ENCODE peak calls at places on chromosomes 12 and 14, in six cellular contexts. One of them, this sample, is unnamed. For H3K4me1 and H3K27me3, the result is how much of the 10 kb centered on the place peaks cover.

GRCh38 chr14:78164226-78164853 is 5.8 kb upstream of the NRXN3 start:
- DNase-seq in sigmoid colon: no peak
- DNase-seq in GM12878: no peak
- DNase-seq in IMR-90: no peak
- DNase-seq in HCT116: peak
- DNase-seq in heart left ventricle: no peak
- DNase-seq in this sample: no peak

GRCh38 chr12:7374423-7375144 is 69.4 kb downstream of the CD163L1 start:
- DNase-seq in sigmoid colon: peak
- DNase-seq in GM12878: no peak
- DNase-seq in IMR-90: peak
- DNase-seq in HCT116: peak
- DNase-seq in heart left ventricle: peak
- DNase-seq in this sample: no peak

GRCh38 chr12:95582230-95583058 is 31.2 kb upstream of the USP44 start:
- DNase-seq in sigmoid colon: no peak
- DNase-seq in GM12878: no peak
- DNase-seq in IMR-90: peak
- DNase-seq in HCT116: peak
- DNase-seq in heart left ventricle: no peak
- DNase-seq in this sample: no peak

GRCh38 chr12:3294481-3294911 is 196.5 kb upstream of the PRMT8 start:
- DNase-seq in sigmoid colon: no peak
- DNase-seq in GM12878: no peak
- DNase-seq in IMR-90: no peak
- DNase-seq in HCT116: no peak
- DNase-seq in heart left ventricle: peak
- DNase-seq in this sample: no peak

GRCh38 chr12:52004042-52004648 is 2.6 kb upstream of the TAMALIN start:
- DNase-seq in sigmoid colon: peak
- DNase-seq in GM12878: no peak
- DNase-seq in IMR-90: peak
- DNase-seq in HCT116: no peak
- DNase-seq in heart left ventricle: peak
- DNase-seq in this sample: no peak

GRCh38 chr14:104898870-104899510 is 25.7 kb upstream of the PLD4 start:
- DNase-seq in sigmoid colon: peak
- DNase-seq in GM12878: no peak
- DNase-seq in IMR-90: no peak
- DNase-seq in HCT116: no peak
- DNase-seq in heart left ventricle: no peak
- DNase-seq in this sample: no peak

GRCh38 chr14:64762044-64763034 is 58.1 kb downstream of the PLEKHG3 start:
- DNase-seq in sigmoid colon: peak
- DNase-seq in GM12878: no peak
- DNase-seq in IMR-90: peak
- DNase-seq in HCT116: peak
- DNase-seq in heart left ventricle: peak
- DNase-seq in this sample: no peak

GRCh38 chr14:22388669-22389625 is 200.1 kb downstream of the DAD1 start:
- DNase-seq in sigmoid colon: no peak
- DNase-seq in GM12878: no peak
- DNase-seq in IMR-90: peak
- DNase-seq in HCT116: no peak
- DNase-seq in heart left ventricle: no peak
- DNase-seq in this sample: no peak

GRCh38 chr14:93944348-93945069 is 17.4 kb downstream of the FAM181A start:
- DNase-seq in sigmoid colon: no peak
- DNase-seq in GM12878: no peak
- DNase-seq in IMR-90: no peak
- DNase-seq in HCT116: no peak
- DNase-seq in heart left ventricle: peak
- DNase-seq in this sample: no peak

GRCh38 chr14:37179896-37180502 is 7.6 kb upstream of the SLC25A21 start:
- DNase-seq in sigmoid colon: no peak
- DNase-seq in GM12878: no peak
- DNase-seq in IMR-90: peak
- DNase-seq in HCT116: no peak
- DNase-seq in heart left ventricle: no peak
- DNase-seq in this sample: no peak

GRCh38 chr12:104137175-104137901 is 672 bp downstream of the NFYB start:
- DNase-seq in sigmoid colon: peak
- DNase-seq in GM12878: peak
- DNase-seq in IMR-90: peak
- DNase-seq in HCT116: no peak
- DNase-seq in heart left ventricle: peak
- DNase-seq in this sample: no peak

GRCh38 chr14:55936691-55937090 is 181.5 kb upstream of the PELI2 start:
- DNase-seq in sigmoid colon: no peak
- DNase-seq in GM12878: no peak
- DNase-seq in IMR-90: no peak
- DNase-seq in HCT116: no peak
- DNase-seq in heart left ventricle: no peak
- DNase-seq in this sample: no peak

GRCh38 chr14:73236157-73236556 is 1.1 kb upstream of the PAPLN start:
- DNase-seq in sigmoid colon: peak
- DNase-seq in GM12878: no peak
- DNase-seq in IMR-90: no peak
- DNase-seq in HCT116: no peak
- DNase-seq in heart left ventricle: no peak
- DNase-seq in this sample: no peak
- TF ChIP-seq POLR2A in sigmoid colon: no peak
- TF ChIP-seq POLR2A in GM12878: no peak
- TF ChIP-seq POLR2A in IMR-90: no peak
- TF ChIP-seq POLR2A in HCT116: no peak
- TF ChIP-seq POLR2A in heart left ventricle: no peak
- TF ChIP-seq POLR2A in this sample: no peak

GRCh38 chr12:47814539-47815170 is 5.0 kb downstream of the HDAC7 start:
- DNase-seq in sigmoid colon: no peak
- DNase-seq in GM12878: no peak
- DNase-seq in IMR-90: no peak
- DNase-seq in HCT116: no peak
- DNase-seq in heart left ventricle: no peak
- DNase-seq in this sample: no peak
- H3K4me1 ChIP-seq in sigmoid colon: half or more
- H3K4me1 ChIP-seq in GM12878: half or more
- H3K4me1 ChIP-seq in IMR-90: half or more
- H3K4me1 ChIP-seq in HCT116: under half
- H3K4me1 ChIP-seq in heart left ventricle: half or more
- H3K4me1 ChIP-seq in this sample: half or more

GRCh38 chr14:41718477-41719166 is 111.9 kb downstream of the LRFN5 start:
- DNase-seq in sigmoid colon: no peak
- DNase-seq in GM12878: no peak
- DNase-seq in IMR-90: no peak
- DNase-seq in HCT116: no peak
- DNase-seq in heart left ventricle: no peak
- DNase-seq in this sample: no peak
- H3K27me3 ChIP-seq in sigmoid colon: under half
- H3K27me3 ChIP-seq in GM12878: under half
- H3K27me3 ChIP-seq in IMR-90: under half
- H3K27me3 ChIP-seq in HCT116: under half
- H3K27me3 ChIP-seq in heart left ventricle: under half
- H3K27me3 ChIP-seq in this sample: under half

GRCh38 chr14:102891111-102891510 is 31.4 kb upstream of the AMN start:
- DNase-seq in sigmoid colon: no peak
- DNase-seq in GM12878: no peak
- DNase-seq in IMR-90: no peak
- DNase-seq in HCT116: no peak
- DNase-seq in heart left ventricle: no peak
- DNase-seq in this sample: no peak

GRCh38 chr14:102892660-102893059 is 29.8 kb upstream of the AMN start:
- DNase-seq in sigmoid colon: no peak
- DNase-seq in GM12878: no peak
- DNase-seq in IMR-90: no peak
- DNase-seq in HCT116: no peak
- DNase-seq in heart left ventricle: no peak
- DNase-seq in this sample: no peak

GRCh38 chr14:102889615-102890014 is 32.8 kb upstream of the AMN start:
- DNase-seq in sigmoid colon: no peak
- DNase-seq in GM12878: no peak
- DNase-seq in IMR-90: no peak
- DNase-seq in HCT116: no peak
- DNase-seq in heart left ventricle: no peak
- DNase-seq in this sample: no peak

GRCh38 chr14:102891556-102891955 is 30.9 kb upstream of the AMN start:
- DNase-seq in sigmoid colon: no peak
- DNase-seq in GM12878: no peak
- DNase-seq in IMR-90: peak
- DNase-seq in HCT116: no peak
- DNase-seq in heart left ventricle: no peak
- DNase-seq in this sample: no peak

GRCh38 chr14:102893452-102893851 is 29.0 kb upstream of the AMN start:
- DNase-seq in sigmoid colon: peak
- DNase-seq in GM12878: peak
- DNase-seq in IMR-90: peak
- DNase-seq in HCT116: no peak
- DNase-seq in heart left ventricle: no peak
- DNase-seq in this sample: no peak
- TF ChIP-seq POLR2A in sigmoid colon: no peak
- TF ChIP-seq POLR2A in GM12878: no peak
- TF ChIP-seq POLR2A in IMR-90: no peak
- TF ChIP-seq POLR2A in HCT116: no peak
- TF ChIP-seq POLR2A in heart left ventricle: no peak
- TF ChIP-seq POLR2A in this sample: no peak

GRCh38 chr12:75635606-75636444 is 124.4 kb upstream of the KRR1 start:
- DNase-seq in sigmoid colon: no peak
- DNase-seq in GM12878: no peak
- DNase-seq in IMR-90: peak
- DNase-seq in HCT116: peak
- DNase-seq in heart left ventricle: no peak
- DNase-seq in this sample: no peak

GRCh38 chr12:75636607-75637006 is 125.2 kb upstream of the KRR1 start:
- DNase-seq in sigmoid colon: no peak
- DNase-seq in GM12878: no peak
- DNase-seq in IMR-90: no peak
- DNase-seq in HCT116: no peak
- DNase-seq in heart left ventricle: no peak
- DNase-seq in this sample: no peak

GRCh38 chr12:75633789-75634188 is 122.4 kb upstream of the KRR1 start:
- DNase-seq in sigmoid colon: no peak
- DNase-seq in GM12878: no peak
- DNase-seq in IMR-90: no peak
- DNase-seq in HCT116: no peak
- DNase-seq in heart left ventricle: no peak
- DNase-seq in this sample: no peak

GRCh38 chr12:75632452-75632851 is 121.0 kb upstream of the KRR1 start:
- DNase-seq in sigmoid colon: no peak
- DNase-seq in GM12878: no peak
- DNase-seq in IMR-90: no peak
- DNase-seq in HCT116: no peak
- DNase-seq in heart left ventricle: no peak
- DNase-seq in this sample: no peak

DNA sequence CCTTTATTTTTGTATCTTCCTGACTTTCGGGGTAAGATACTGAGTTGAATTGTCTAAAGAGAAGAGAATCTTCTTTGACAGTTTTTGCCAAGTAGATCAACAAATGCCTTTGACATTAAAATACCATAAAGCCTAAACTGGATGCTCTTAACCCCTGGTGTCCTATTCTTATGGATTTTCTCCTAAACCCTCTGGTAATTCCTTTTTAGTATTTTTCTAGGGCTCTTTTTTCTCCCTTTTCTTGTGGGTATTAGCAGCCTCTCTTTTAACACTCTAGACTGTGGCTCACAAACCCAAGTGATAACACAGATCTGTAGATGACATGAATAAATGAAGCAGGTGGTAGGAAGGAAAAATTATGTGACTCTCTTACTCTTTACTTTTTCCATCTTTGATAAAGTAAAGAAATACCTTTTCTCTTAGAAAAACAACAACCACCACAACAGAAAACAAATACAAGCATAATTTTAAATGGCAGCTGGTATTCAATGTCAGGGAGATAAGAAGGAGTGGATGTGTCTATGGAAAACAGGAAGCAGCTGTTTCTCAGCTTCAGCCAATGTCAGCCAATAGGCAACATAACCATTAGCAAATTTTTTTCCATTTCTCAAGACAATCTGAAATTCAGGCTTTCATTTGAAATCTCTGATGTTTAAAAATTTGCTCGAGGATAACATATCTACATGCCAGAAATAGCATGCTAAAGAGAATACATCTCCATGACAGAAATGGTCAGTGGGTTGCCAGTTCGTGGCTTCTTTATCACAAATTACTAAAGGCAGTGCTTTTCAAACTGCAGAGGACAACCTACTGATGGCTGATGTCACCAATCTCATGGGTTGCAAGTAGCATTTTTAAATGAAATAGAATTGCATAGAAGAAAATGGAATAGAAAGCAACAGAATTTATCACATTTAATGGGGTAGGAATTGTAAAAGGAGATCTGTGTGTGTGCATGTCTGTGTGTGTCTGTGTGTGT is 123.1 kb upstream of the KRR1 start:
- DNase-seq in sigmoid colon: no peak
- DNase-seq in GM12878: no peak
- DNase-seq in IMR-90: no peak
- DNase-seq in HCT116: no peak
- DNase-seq in heart left ventricle: no peak
- DNase-seq in this sample: no peak
- H3K4me1 ChIP-seq in sigmoid colon: under half
- H3K4me1 ChIP-seq in GM12878: under half
- H3K4me1 ChIP-seq in IMR-90: under half
- H3K4me1 ChIP-seq in HCT116: half or more
- H3K4me1 ChIP-seq in heart left ventricle: under half
- H3K4me1 ChIP-seq in this sample: under half

GRCh38 chr12:53803703-53804102 is 51.9 kb upstream of the CISTR start:
- DNase-seq in sigmoid colon: no peak
- DNase-seq in GM12878: no peak
- DNase-seq in IMR-90: no peak
- DNase-seq in HCT116: no peak
- DNase-seq in heart left ventricle: no peak
- DNase-seq in this sample: no peak

GRCh38 chr12:53805801-53806200 is 54.0 kb upstream of the CISTR start:
- DNase-seq in sigmoid colon: no peak
- DNase-seq in GM12878: no peak
- DNase-seq in IMR-90: peak
- DNase-seq in HCT116: no peak
- DNase-seq in heart left ventricle: no peak
- DNase-seq in this sample: no peak

GRCh38 chr12:53803194-53803593 is 51.4 kb upstream of the CISTR start:
- DNase-seq in sigmoid colon: no peak
- DNase-seq in GM12878: no peak
- DNase-seq in IMR-90: no peak
- DNase-seq in HCT116: no peak
- DNase-seq in heart left ventricle: no peak
- DNase-seq in this sample: no peak

GRCh38 chr12:53805067-53805466 is 53.3 kb upstream of the CISTR start:
- DNase-seq in sigmoid colon: no peak
- DNase-seq in GM12878: no peak
- DNase-seq in IMR-90: peak
- DNase-seq in HCT116: no peak
- DNase-seq in heart left ventricle: no peak
- DNase-seq in this sample: no peak

DNA sequence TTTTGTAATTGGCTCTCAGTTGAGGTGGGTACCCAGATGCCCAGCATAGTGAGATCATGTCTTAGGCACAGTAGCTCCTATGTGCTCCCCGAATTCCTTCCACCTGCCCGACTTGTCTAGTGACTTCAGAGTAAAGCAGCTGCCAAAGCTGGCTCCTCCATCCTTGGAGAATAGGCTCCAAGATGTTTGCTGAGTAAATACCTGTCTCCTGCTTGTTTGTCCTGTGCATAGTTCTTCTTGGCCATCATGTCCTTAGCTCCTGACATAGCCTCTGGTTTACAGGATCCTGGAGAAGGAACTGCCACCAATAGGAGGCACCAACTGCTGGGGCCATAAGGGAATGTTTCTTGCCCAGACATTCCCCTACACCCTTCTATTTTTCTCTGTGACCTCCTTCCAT is 52.6 kb upstream of the CISTR start:
- DNase-seq in sigmoid colon: no peak
- DNase-seq in GM12878: no peak
- DNase-seq in IMR-90: no peak
- DNase-seq in HCT116: no peak
- DNase-seq in heart left ventricle: no peak
- DNase-seq in this sample: no peak
- H3K27me3 ChIP-seq in sigmoid colon: under half
- H3K27me3 ChIP-seq in GM12878: under half
- H3K27me3 ChIP-seq in IMR-90: under half
- H3K27me3 ChIP-seq in HCT116: under half
- H3K27me3 ChIP-seq in heart left ventricle: half or more
- H3K27me3 ChIP-seq in this sample: under half